ENCODE peak calls at places on chromosomes 11 and 22, in ten cellular contexts. T is occipital lobe; Y is HS-5; A is kidney glomerular epithelial cell; H is NCI-H1105 treated with DMSO at 0.1 percent for 48 hours; Z is activated CD8-positive, alpha-beta memory T cell treated with anti-CD3 and anti-CD28 coated beads, Interleukin-2, amount 50 U/mL, for 48 hours; R is RPMI7951; M is T1000; G is sigmoid colon; E is WTC11. K is an unnamed sample.
A peak's percentile ranks its signal among the peaks of the same experiment; 100 is the strongest.

GRCh38 chr11:98143661-98144060 is 877.1 kb upstream of the CNTN5 start:
- DNase-seq in T (no peak), Y (no peak), A (no peak), H (no peak), Z (no peak), R (no peak), M (no peak), G (no peak), E (no peak), K (no peak)

GRCh38 chr11:44694443-44694842 is 32.3 kb upstream of the TSPAN18 start:
- DNase-seq in T (no peak), Y (no peak), A (no peak), H (no peak), Z (no peak), R (no peak), M (no peak), G (no peak), E (no peak), K (no peak)

GRCh38 chr11:5983443-5983842 is 3.3 kb downstream of the OR52L1 start:
- DNase-seq in T (no peak), Y (no peak), A (no peak), H (no peak), Z (no peak), R (no peak), M (no peak), G (no peak), E (no peak), K (no peak)

GRCh38 chr22:18970180-18970947 is 34.3 kb upstream of the PRODH start:
- DNase-seq in T (no peak), Y (no peak), A (no peak), H (peak; percentile 15), Z (no peak), R (no peak), M (no peak), G (no peak), E (peak; percentile 72), K (no peak)

GRCh38 chr11:31397239-31397834 is 27.7 kb downstream of the DNAJC24 start:
- DNase-seq in T (no peak), Y (no peak), A (peak; percentile 18), H (peak; percentile 34), Z (no peak), R (peak; percentile 8), M (no peak), G (no peak), E (no peak), K (peak; percentile 2)

GRCh38 chr22:39932918-39933649 is 27.1 kb upstream of the TMA7B start:
- DNase-seq in T (no peak), Y (no peak), A (no peak), H (no peak), Z (no peak), R (peak; percentile 17), M (no peak), G (no peak), E (peak; percentile 89), K (no peak)

GRCh38 chr11:61567286-61568061 is 13.4 kb downstream of the SYT7 start:
- DNase-seq in T (no peak), Y (no peak), A (peak; percentile 50), H (no peak), Z (peak; percentile 94), R (peak; percentile 66), M (peak; percentile 54), G (peak; percentile 79), E (peak; percentile 90), K (peak; percentile 57)

GRCh38 chr11:326842-327580 is 6.4 kb upstream of the IFITM3 start:
- DNase-seq in T (no peak), Y (no peak), A (no peak), H (no peak), Z (peak; percentile 84), R (no peak), M (no peak), G (peak; percentile 93), E (no peak), K (peak; percentile 65)

GRCh38 chr22:38455530-38456271 is 702 bp upstream of the KCNJ4 start:
- DNase-seq in T (no peak), Y (no peak), A (no peak), H (no peak), Z (no peak), R (no peak), M (no peak), G (no peak), E (peak; percentile 63), K (no peak)

GRCh38 chr22:22858559-22858937 is 29.1 kb upstream of the IGLL5 start:
- DNase-seq in T (no peak), Y (no peak), A (no peak), H (no peak), Z (no peak), R (no peak), M (no peak), G (no peak), E (no peak), K (no peak)

GRCh38 chr11:114098927-114099326 is 39.4 kb downstream of the ZBTB16 start:
- DNase-seq in T (no peak), Y (no peak), A (no peak), H (peak; percentile 10), Z (no peak), R (no peak), M (no peak), G (no peak), E (no peak), K (no peak)

K was measured in GM18507.